ENCODE peak calls at places on chromosome 22, in four cellular contexts. One of them, this sample, is unnamed.
A peak's percentile ranks its signal among the peaks of the same experiment; 100 is the strongest.

GRCh38 chr22:48423481-48423901 is 1404.2 kb downstream of the BRD1 start:
- DNase-seq in RWPE1: no peak
- DNase-seq in cardiac fibroblast: no peak
- DNase-seq in HT1080: no peak
- DNase-seq in this sample: no peak

GRCh38 chr22:20203142-20204099 is 52.6 kb upstream of the CCDC188 start:
- DNase-seq in RWPE1: peak; percentile 59
- DNase-seq in cardiac fibroblast: no peak
- DNase-seq in HT1080: no peak
- DNase-seq in this sample: no peak

GRCh38 chr22:35684270-35684700 is 33.4 kb upstream of the APOL5 start:
- DNase-seq in RWPE1: no peak
- DNase-seq in cardiac fibroblast: peak; percentile 65
- DNase-seq in HT1080: peak; percentile 29
- DNase-seq in this sample: no peak

GRCh38 chr22:40289991-40290459 is 56.3 kb upstream of the ADSL start:
- DNase-seq in RWPE1: no peak
- DNase-seq in cardiac fibroblast: no peak
- DNase-seq in HT1080: peak; percentile 67
- DNase-seq in this sample: peak; percentile 36

GRCh38 chr22:35140879-35141745 is 75.2 kb downstream of the ISX start:
- DNase-seq in RWPE1: peak; percentile 13
- DNase-seq in cardiac fibroblast: no peak
- DNase-seq in HT1080: peak; percentile 18
- DNase-seq in this sample: no peak

GRCh38 chr22:36360011-36360410 is 27.8 kb downstream of the MYH9 start:
- DNase-seq in RWPE1: no peak
- DNase-seq in cardiac fibroblast: no peak
- DNase-seq in HT1080: no peak
- DNase-seq in this sample: no peak

GRCh38 chr22:44032126-44032730 is 8.1 kb downstream of the PARVB start:
- DNase-seq in RWPE1: no peak
- DNase-seq in cardiac fibroblast: no peak
- DNase-seq in HT1080: no peak
- DNase-seq in this sample: no peak

GRCh38 chr22:22955866-22956535 is 68.4 kb downstream of the IGLL5 start:
- DNase-seq in RWPE1: peak; percentile 54
- DNase-seq in cardiac fibroblast: peak; percentile 80
- DNase-seq in HT1080: peak; percentile 41
- DNase-seq in this sample: peak; percentile 48

GRCh38 chr22:38271101-38271500 is 1.7 kb downstream of the TMEM184B start:
- DNase-seq in RWPE1: no peak
- DNase-seq in cardiac fibroblast: no peak
- DNase-seq in HT1080: no peak
- DNase-seq in this sample: no peak

GRCh38 chr22:38721551-38721950 is 15.8 kb downstream of the GTPBP1 start:
- DNase-seq in RWPE1: no peak
- DNase-seq in cardiac fibroblast: no peak
- DNase-seq in HT1080: no peak
- DNase-seq in this sample: no peak

GRCh38 chr22:36315325-36315724 is 62.4 kb downstream of the APOL1 start:
- DNase-seq in RWPE1: no peak
- DNase-seq in cardiac fibroblast: no peak
- DNase-seq in HT1080: no peak
- DNase-seq in this sample: no peak

GRCh38 chr22:28034760-28035401 is 115.8 kb upstream of the PITPNB start:
- DNase-seq in RWPE1: no peak
- DNase-seq in cardiac fibroblast: peak; percentile 88
- DNase-seq in HT1080: peak; percentile 32
- DNase-seq in this sample: no peak

GRCh38 chr22:18979957-18980356 is 43.9 kb upstream of the PRODH start:
- DNase-seq in RWPE1: no peak
- DNase-seq in cardiac fibroblast: no peak
- DNase-seq in HT1080: no peak
- DNase-seq in this sample: no peak

GRCh38 chr22:45129703-45130524 is 33.8 kb upstream of the NUP50 start:
- DNase-seq in RWPE1: no peak
- DNase-seq in cardiac fibroblast: no peak
- DNase-seq in HT1080: no peak
- DNase-seq in this sample: no peak

GRCh38 chr22:47196493-47196849 is 434.0 kb downstream of the TBC1D22A start:
- DNase-seq in RWPE1: no peak
- DNase-seq in cardiac fibroblast: no peak
- DNase-seq in HT1080: no peak
- DNase-seq in this sample: no peak

GRCh38 chr22:23909258-23909898 is 15.2 kb downstream of the MIF start:
- DNase-seq in RWPE1: no peak
- DNase-seq in cardiac fibroblast: no peak
- DNase-seq in HT1080: no peak
- DNase-seq in this sample: no peak

GRCh38 chr22:43505423-43505822 is 93.6 kb downstream of the MPPED1 start:
- DNase-seq in RWPE1: no peak
- DNase-seq in cardiac fibroblast: no peak
- DNase-seq in HT1080: no peak
- DNase-seq in this sample: no peak

GRCh38 chr22:43743131-43743530 is 69.0 kb downstream of the EFCAB6 start:
- DNase-seq in RWPE1: no peak
- DNase-seq in cardiac fibroblast: no peak
- DNase-seq in HT1080: no peak
- DNase-seq in this sample: no peak

GRCh38 chr22:48449466-48450187 is 1378.0 kb downstream of the BRD1 start:
- DNase-seq in RWPE1: no peak
- DNase-seq in cardiac fibroblast: no peak
- DNase-seq in HT1080: no peak
- DNase-seq in this sample: no peak

GRCh38 chr22:47116426-47117341 is 354.2 kb downstream of the TBC1D22A start:
- DNase-seq in RWPE1: no peak
- DNase-seq in cardiac fibroblast: no peak
- DNase-seq in HT1080: no peak
- DNase-seq in this sample: no peak

GRCh38 chr22:27487600-27488450 is 313.7 kb downstream of the MN1 start:
- DNase-seq in RWPE1: no peak
- DNase-seq in cardiac fibroblast: peak; percentile 63
- DNase-seq in HT1080: no peak
- DNase-seq in this sample: no peak

GRCh38 chr22:38412435-38413084 is 42.4 kb downstream of the KCNJ4 start:
- DNase-seq in RWPE1: peak; percentile 17
- DNase-seq in cardiac fibroblast: no peak
- DNase-seq in HT1080: no peak
- DNase-seq in this sample: no peak

GRCh38 chr22:47397673-47398072 is 635.2 kb downstream of the TBC1D22A start:
- DNase-seq in RWPE1: no peak
- DNase-seq in cardiac fibroblast: no peak
- DNase-seq in HT1080: no peak
- DNase-seq in this sample: no peak

This sample was measured in HL-60.